ENCODE peak calls at places on chromosome 1, in five cellular contexts. W is heart right ventricle, Z is hepatocyte, X is heart left ventricle, A is right cardiac atrium. F is an unnamed sample.
A peak's percentile ranks its signal among the peaks of the same experiment; 100 is the strongest.

GRCh38 chr1:169928438-169929209 is 34.9 kb upstream of the SCYL3 start:
- DNase-seq in W (no peak), Z (peak; percentile 54), X (no peak), A (no peak), F (no peak)

GRCh38 chr1:64090436-64090835 is 113.0 kb upstream of the UBE2U start:
- DNase-seq in W (no peak), Z (no peak), X (no peak), A (no peak), F (no peak)

GRCh38 chr1:91015358-91015780 is 6.5 kb downstream of the ZNF644 start:
- DNase-seq in W (no peak), Z (no peak), X (no peak), A (no peak), F (no peak)

GRCh38 chr1:6448749-6449631 is 17.0 kb downstream of the TNFRSF25 start:
- DNase-seq in W (no peak), Z (peak; percentile 73), X (no peak), A (no peak), F (no peak)

GRCh38 chr1:183783896-183784637 is 20.9 kb upstream of the RGL1 start:
- DNase-seq in W (peak; percentile 66), Z (peak; percentile 50), X (peak; percentile 72), A (peak; percentile 78), F (no peak)

GRCh38 chr1:40766017-40766416 is 17.6 kb upstream of the KCNQ4 start:
- DNase-seq in W (no peak), Z (no peak), X (no peak), A (no peak), F (no peak)

GRCh38 chr1:114737314-114737713 is 20.5 kb downstream of the CSDE1 start:
- DNase-seq in W (no peak), Z (peak; percentile 48), X (no peak), A (no peak), F (no peak)

GRCh38 chr1:22613226-22613918 is 23.1 kb upstream of the C1QA start:
- DNase-seq in W (no peak), Z (no peak), X (no peak), A (no peak), F (no peak)

GRCh38 chr1:47686731-47687617 is 249.1 kb downstream of the FOXD2 start:
- DNase-seq in W (no peak), Z (no peak), X (no peak), A (no peak), F (no peak)

GRCh38 chr1:209318302-209319056 is 265.0 kb upstream of the CAMK1G start:
- DNase-seq in W (no peak), Z (no peak), X (no peak), A (no peak), F (no peak)

DNA sequence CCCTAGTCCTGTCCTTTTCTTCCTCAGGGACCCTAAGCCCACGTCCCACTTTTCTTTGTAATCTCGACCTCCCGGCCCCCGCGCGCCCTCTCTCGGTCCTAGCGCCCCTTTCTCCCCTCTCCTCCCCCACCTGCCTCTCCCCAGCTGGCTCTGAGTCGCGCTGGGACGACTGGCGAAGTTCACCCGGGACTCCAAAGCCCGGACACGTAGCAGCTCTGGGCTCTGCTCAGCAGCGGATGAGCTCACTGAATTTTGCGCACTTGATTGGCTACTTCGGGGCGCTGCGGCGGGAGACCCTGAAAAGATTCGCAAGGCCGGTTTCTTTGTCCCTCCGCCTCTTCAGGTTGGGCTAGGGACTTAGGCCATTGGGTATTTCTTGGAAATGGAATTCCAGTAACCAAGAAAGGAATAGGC is 16.3 kb upstream of the ACKR1 start:
- DNase-seq in W (peak; percentile 55), Z (peak; percentile 74), X (peak; percentile 79), A (peak; percentile 85), F (peak; percentile 35)
- H3K4me3 ChIP-seq in W (peak overlapping the region; percentile 40), Z (no peak overlapping the region), X (peak overlapping the region; percentile 30), A (no peak overlapping the region), F (peak overlapping the region; percentile 35)

DNA sequence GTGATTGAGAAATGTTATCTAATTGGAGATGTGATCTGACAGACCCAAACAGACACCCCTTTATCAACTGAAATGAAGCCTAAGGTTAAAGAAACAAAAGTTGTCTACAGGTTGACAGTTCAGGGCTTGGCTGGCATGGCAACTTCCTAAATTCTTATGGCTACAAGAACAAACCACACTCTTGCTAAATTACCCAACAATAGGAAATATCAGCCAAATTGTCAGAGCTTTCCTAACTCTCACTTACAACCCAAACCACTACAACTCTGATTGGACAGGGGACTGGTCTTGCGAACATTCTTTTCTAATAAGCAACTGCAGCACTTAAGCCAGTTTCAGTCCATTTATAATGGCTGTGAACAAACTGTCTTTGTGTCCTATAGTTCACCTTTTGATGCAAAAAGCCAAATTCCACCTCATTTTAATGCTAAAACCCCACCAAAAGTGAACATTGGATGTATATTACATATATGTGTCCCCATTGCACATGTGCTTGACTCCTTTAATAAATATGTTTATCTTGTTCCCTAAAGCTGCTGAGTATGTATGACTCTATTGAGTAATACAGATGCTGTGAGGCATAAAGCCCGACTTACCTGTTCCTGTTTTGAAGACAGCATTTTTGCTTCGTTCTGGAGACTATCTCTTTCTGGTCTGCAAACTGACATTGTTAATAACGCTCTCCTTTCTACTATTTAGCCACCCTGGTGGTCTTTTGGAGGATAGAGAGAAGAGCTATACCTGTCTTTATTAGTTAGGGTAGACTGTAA is 101.3 kb upstream of the HMCN1 start:
- DNase-seq in W (no peak), Z (no peak), X (no peak), A (peak; percentile 54), F (no peak)
- H3K27ac ChIP-seq in W (no peak overlapping the region), Z (no peak overlapping the region), X (no peak overlapping the region), A (no peak overlapping the region), F (no peak overlapping the region)

DNA sequence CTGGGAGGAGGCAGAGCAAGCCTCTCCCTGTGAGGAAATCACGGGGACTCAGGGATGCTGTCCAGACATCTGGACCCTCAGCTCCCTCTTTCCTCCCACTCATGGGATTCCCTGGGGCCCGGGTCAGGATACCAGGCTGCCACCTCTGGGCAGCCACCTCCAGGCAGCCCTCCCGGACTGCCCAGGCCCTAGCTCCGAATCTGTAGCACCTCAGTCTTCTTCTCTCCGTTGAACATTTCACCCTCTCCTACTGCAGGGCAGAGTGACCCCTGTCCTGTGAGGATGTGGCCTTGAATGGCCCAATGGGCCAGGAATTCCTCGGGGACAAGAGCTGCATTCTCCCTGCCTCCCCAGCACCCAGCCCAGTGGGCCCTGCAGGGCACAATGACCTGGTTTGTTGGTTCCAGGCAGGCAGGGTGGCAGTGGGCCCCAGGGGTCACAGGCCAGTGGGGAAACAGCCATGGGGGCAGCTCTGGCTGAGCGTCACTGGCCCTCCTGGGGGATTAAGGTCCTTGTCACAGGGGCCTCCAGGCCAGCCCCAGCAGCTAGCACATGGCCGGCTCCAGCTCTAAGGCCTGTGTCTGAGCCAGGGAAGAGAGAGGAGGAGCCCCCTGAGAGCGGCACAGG is 9.5 kb upstream of the TTC34 start:
- DNase-seq in W (no peak), Z (no peak), X (no peak), A (peak; percentile 24), F (no peak)
- H3K9me3 ChIP-seq in W (no peaks in the 10 kb centered on the region), Z (no peaks in the 10 kb centered on the region), X (peaks cover 12% of the 10 kb centered on the region), A (no peaks in the 10 kb centered on the region), F (no peaks in the 10 kb centered on the region)

DNA sequence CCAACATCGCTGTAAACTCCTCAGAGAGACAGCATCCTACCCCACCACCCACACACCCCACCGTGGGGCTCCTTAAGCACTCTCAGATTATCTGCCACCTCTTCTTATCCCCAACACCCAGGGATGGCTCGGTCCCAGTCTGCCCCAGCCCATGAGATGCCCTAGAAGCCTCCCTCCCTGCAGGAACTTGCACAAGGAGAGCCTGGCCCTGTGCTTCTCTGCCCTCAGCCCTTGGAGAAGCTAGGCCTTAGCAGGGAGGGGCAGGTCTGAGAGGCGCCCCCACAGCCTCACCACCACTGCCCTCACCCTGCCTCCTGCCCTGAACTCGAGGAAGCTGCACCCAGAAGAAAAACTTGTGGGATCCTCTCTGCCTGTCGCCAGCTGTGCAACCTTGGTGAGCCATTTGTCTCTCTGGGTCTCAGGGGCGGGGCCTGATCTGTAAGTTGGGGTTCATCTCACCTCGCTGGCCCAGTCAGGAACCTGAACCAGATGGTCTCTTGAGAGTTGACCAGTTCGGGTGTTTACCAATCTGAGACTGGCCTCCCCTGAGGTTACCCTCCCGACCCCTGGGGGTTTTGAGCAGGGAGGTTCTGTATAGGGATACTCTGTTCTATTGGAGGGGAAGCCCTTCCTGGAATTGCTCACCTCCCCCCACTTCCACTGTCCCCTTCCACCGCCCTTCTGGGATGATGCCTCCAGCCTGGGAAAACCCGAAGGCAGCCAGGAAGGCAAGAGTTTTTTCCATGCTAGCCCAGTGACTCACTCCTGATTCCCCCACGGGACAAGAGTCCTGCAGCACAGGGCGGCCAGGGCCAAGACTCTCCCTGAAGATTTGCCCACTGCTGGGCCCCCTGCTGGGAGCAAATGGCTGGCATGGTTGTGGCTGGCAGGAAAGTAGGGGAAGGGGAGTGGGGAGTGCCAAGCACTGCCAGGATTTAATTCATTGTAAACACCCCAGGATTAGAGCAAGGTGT is at the start of gene S100A3:
- DNase-seq in W (peak; percentile 62), Z (peak; percentile 73), X (no peak), A (peak; percentile 90), F (peak; percentile 67)
- H3K4me3 ChIP-seq in W (no peak within 1 kb of the TSS), Z (no peak within 1 kb of the TSS), X (no peak within 1 kb of the TSS), A (no peak within 1 kb of the TSS), F (no peak within 1 kb of the TSS)

GRCh38 chr1:203556047-203556851 is 62.3 kb downstream of the OPTC start:
- DNase-seq in W (peak; percentile 69), Z (peak; percentile 68), X (peak; percentile 83), A (peak; percentile 75), F (peak; percentile 65)
- H3K27ac ChIP-seq in W (peak overlapping the region; percentile 98), Z (peak overlapping the region; percentile 86), X (peak overlapping the region; percentile 95), A (peak overlapping the region; percentile 95), F (peak overlapping the region; percentile 90)

GRCh38 chr1:119702384-119702783 is 9.3 kb upstream of the PHGDH start:
- DNase-seq in W (no peak), Z (no peak), X (no peak), A (no peak), F (no peak)

GRCh38 chr1:119701659-119702058 is 10.1 kb upstream of the PHGDH start:
- DNase-seq in W (no peak), Z (no peak), X (no peak), A (no peak), F (no peak)

GRCh38 chr1:119703666-119704450 is 7.9 kb upstream of the PHGDH start:
- DNase-seq in W (no peak), Z (no peak), X (no peak), A (no peak), F (no peak)

DNA sequence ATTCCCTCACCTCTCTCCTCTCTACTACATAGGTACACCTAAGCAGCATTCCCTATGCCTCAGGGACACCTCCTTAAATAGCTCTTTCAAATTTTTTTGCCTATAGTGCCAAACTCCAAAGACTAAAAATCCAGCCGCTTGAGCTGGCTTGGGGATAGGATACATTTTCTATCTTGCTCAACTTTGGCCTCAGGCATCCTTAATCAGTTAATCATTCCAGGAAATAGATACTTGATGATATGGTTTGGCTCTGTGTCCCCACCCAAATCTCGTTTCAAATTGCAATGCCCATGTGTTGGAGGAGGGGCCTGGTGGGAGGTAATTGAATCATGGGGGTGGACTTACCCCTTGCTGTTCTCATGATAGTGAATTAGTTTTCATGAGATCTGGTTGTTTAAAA is 11.4 kb upstream of the PHGDH start:
- DNase-seq in W (no peak), Z (no peak), X (no peak), A (no peak), F (no peak)
- H3K9me3 ChIP-seq in W (peaks cover 12% of the 10 kb centered on the region), Z (no peaks in the 10 kb centered on the region), X (peaks cover 13% of the 10 kb centered on the region), A (peaks cover 6% of the 10 kb centered on the region), F (no peaks in the 10 kb centered on the region)

DNA sequence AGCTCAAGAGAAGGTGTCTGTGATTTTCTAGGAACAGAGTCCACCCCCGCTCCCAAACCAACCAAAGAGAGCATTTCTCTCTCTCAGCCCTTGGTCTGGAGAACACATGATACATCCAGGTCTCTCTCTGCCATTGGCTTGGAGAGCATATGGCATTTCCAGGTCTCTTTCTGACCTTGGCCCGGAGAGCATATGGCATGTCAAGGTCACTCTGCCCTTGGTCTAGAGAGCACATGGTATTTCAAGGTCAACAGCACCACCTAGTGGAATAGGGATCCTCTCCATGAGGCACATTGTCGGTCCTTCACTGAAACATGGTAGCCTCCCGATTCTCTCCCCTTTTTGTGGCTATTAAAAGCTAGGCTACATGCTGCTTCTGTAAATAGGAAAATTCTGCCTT is 437.7 kb upstream of the OLFM3 start:
- DNase-seq in W (no peak), Z (peak; percentile 36), X (no peak), A (no peak), F (no peak)
- H3K4me3 ChIP-seq in W (no peak overlapping the region), Z (no peak overlapping the region), X (no peak overlapping the region), A (no peak overlapping the region), F (no peak overlapping the region)